ENCODE peak calls at places on chromosomes 3 and 15, in four cellular contexts. Y is HepG2, Q is GM12878, A is K562. C is an unnamed sample.

GRCh38 chr15:70875001-70875782 is 17.0 kb downstream of the THAP10 start:
- DNase-seq in Y (no peak), Q (no peak), A (no peak), C (no peak)

GRCh38 chr3:15601399-15602145 is at the start of the genes BTD and HACL1:
- DNase-seq in Y (peak), A (peak), Q (peak), C (peak)

GRCh38 chr15:65778269-65778668 is 13.8 kb downstream of the DENND4A start:
- DNase-seq in A (peak), Y (no peak), Q (no peak), C (no peak)

GRCh38 chr3:40215015-40215414 is 94.5 kb upstream of the EIF1B start:
- DNase-seq in Y (no peak), Q (no peak), A (no peak), C (no peak)

GRCh38 chr3:55009372-55009771 is 81.5 kb upstream of the LRTM1 start:
- DNase-seq in Y (no peak), Q (no peak), A (no peak), C (no peak)

GRCh38 chr15:41944313-41944940 is 27.9 kb downstream of the EHD4 start:
- DNase-seq in Q (no peak), Y (peak), A (no peak), C (no peak)

GRCh38 chr3:72345237-72345878 is 502.9 kb downstream of the SHQ1 start:
- DNase-seq in Q (no peak), A (no peak), Y (no peak), C (no peak)

GRCh38 chr3:66486187-66486586 is 14.6 kb downstream of the LRIG1 start:
- DNase-seq in Y (no peak), A (no peak), Q (no peak), C (no peak)

GRCh38 chr3:155211266-155211665 is 82.2 kb downstream of the STRIT1 start:
- DNase-seq in A (no peak), Q (no peak), Y (no peak), C (no peak)

GRCh38 chr3:193768069-193768391 is 175.0 kb downstream of the OPA1 start:
- DNase-seq in A (no peak), Q (no peak), Y (no peak), C (no peak)

GRCh38 chr3:50649451-50649931 is 25.2 kb upstream of the DOCK3 start:
- DNase-seq in Y (no peak), Q (no peak), A (no peak), C (no peak)

GRCh38 chr3:134911611-134912604 is 116.8 kb downstream of the EPHB1 start:
- DNase-seq in A (no peak), Q (no peak), Y (no peak), C (no peak)

GRCh38 chr3:135944831-135945230 is 20.7 kb upstream of the PPP2R3A start:
- DNase-seq in Q (no peak), Y (no peak), A (no peak), C (no peak)
- TF ChIP-seq POLR2AphosphoS2 in Q (no peak), Y (no peak), A (no peak), C (no peak)

GRCh38 chr3:133464573-133464972 is 64.7 kb downstream of the BFSP2 start:
- DNase-seq in A (no peak), Y (no peak), Q (no peak), C (no peak)
- TF ChIP-seq CTCF in A (peak), Y (no peak), Q (peak), C (peak)

GRCh38 chr3:46393554-46394434 is 13.1 kb downstream of the CCR5AS start:
- DNase-seq in Q (no peak), A (peak), Y (no peak), C (no peak)
- TF ChIP-seq POLR2AphosphoS2 in Q (no peak), A (no peak), Y (no peak), C (no peak)

DNA sequence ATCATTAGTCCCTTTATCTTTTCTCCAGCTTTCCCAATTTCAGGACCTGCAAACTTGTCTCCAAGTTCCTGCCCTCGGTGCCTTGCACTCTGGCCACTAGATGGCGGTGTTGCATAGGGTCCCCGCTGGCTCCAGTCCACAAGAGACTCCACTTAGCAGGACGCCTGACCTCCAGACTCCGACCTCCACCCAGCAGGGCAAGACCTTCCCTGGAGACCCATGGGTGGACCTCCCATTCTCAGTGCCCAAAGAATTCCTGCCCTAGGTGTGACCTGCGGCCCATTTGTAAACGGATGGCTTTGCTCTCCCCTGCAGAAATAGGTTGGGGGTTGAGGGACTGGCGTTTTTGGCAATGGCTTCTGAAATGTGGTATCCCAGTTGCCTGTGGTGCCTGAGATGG is 82.6 kb downstream of the LSM3 start:
- DNase-seq in Y (peak), Q (peak), A (peak), C (peak)
- TF ChIP-seq CTCF in Y (peak), Q (peak), A (peak), C (peak)

GRCh38 chr15:62993066-62993465 is 49.5 kb upstream of the TPM1 start:
- DNase-seq in Y (no peak), Q (no peak), A (no peak), C (no peak)
- TF ChIP-seq POLR2AphosphoS2 in Y (no peak), Q (no peak), A (no peak), C (no peak)

GRCh38 chr3:43223670-43224364 is 62.5 kb upstream of the SNRK start:
- DNase-seq in Y (no peak), Q (no peak), A (no peak), C (no peak)
- TF ChIP-seq CTCF in Y (no peak), Q (no peak), A (peak), C (no peak)

DNA sequence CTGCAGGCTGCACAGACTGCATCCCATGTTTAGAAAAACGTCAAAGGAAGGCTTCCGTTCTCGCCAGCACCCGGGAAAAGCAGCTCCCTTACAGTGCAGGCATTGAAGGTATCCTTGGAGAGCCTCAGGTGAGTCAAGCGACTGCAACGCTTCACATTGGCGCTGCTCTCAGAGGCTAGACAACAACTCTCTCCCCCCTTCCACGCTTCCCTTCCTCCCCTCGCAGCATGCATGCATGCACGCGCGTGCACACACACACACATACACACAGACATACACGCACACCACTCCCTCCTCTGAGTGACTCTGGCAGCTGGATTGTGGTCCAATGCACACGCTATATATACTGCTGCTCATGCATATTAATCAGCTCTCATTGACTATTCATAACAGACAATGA is 191.1 kb downstream of the PDZRN3 start:
- DNase-seq in A (no peak), Y (no peak), Q (no peak), C (no peak)
- TF ChIP-seq POLR2AphosphoS2 in A (no peak), Y (no peak), Q (no peak), C (no peak)

C was measured in A549.